ENCODE peak calls at places on chromosome 3, in nine cellular contexts. N, U, Z, B, K, Q, C, D and R are unnamed samples.

GRCh38 chr3:126304704-126305103 is 52.5 kb downstream of the KLF15 start:
- DNase-seq in U (peak; percentile 14), B (no peak), C (no peak), K (no peak), D (no peak), Z (no peak), Q (no peak), N (no peak), R (no peak)

GRCh38 chr3:110814170-110815007 is 257.2 kb upstream of the NECTIN3 start:
- DNase-seq in C (no peak), Q (peak; percentile 0), Z (peak; percentile 17), N (peak; percentile 70), D (no peak), B (peak; percentile 66), U (peak; percentile 96), K (no peak), R (no peak)

GRCh38 chr3:55860040-55860439 is 372.9 kb upstream of the WNT5A start:
- DNase-seq in U (peak; percentile 6), K (no peak), C (no peak), N (no peak), B (no peak), D (no peak), Q (no peak), Z (no peak), R (no peak)

GRCh38 chr3:70889162-70890045 is 577.0 kb upstream of the MDFIC2 start:
- DNase-seq in N (no peak), U (no peak), C (no peak), Q (no peak), B (peak; percentile 30), K (no peak), Z (no peak), D (no peak), R (no peak)

GRCh38 chr3:7602297-7602696 is 741.4 kb downstream of the GRM7 start:
- DNase-seq in B (no peak), U (no peak), C (no peak), K (no peak), N (no peak), D (no peak), Z (no peak), Q (no peak), R (no peak)

GRCh38 chr3:3286014-3286413 is 106.5 kb upstream of the CRBN start:
- DNase-seq in C (no peak), K (no peak), D (no peak), N (no peak), B (no peak), U (no peak), Q (no peak), Z (no peak), R (no peak)

GRCh38 chr3:9808345-9809037 is 1.6 kb upstream of the TTLL3 start:
- DNase-seq in K (no peak), D (no peak), Z (peak; percentile 70), U (no peak), N (peak; percentile 27), Q (no peak), B (peak; percentile 23), C (no peak), R (no peak)

GRCh38 chr3:16140116-16140893 is 34.2 kb upstream of the GALNT15 start:
- DNase-seq in Q (no peak), N (peak; percentile 98), U (peak; percentile 97), Z (no peak), B (peak; percentile 98), K (no peak), C (no peak), D (no peak), R (no peak)

GRCh38 chr3:159860727-159861126 is 127.9 kb upstream of the IL12A start:
- DNase-seq in C (no peak), Q (no peak), N (no peak), Z (no peak), U (no peak), D (no peak), B (no peak), K (no peak), R (no peak)

GRCh38 chr3:30729512-30729911 is 123.1 kb downstream of the TGFBR2 start:
- DNase-seq in B (peak; percentile 35), N (no peak), K (no peak), D (no peak), Z (no peak), C (no peak), U (no peak), Q (no peak), R (no peak)

GRCh38 chr3:172378439-172378838 is 69.8 kb downstream of the GHSR start:
- DNase-seq in D (no peak), Z (no peak), U (no peak), B (no peak), C (no peak), N (no peak), K (no peak), Q (no peak), R (no peak)

GRCh38 chr3:138479355-138479964 is 45.0 kb downstream of the ESYT3 start:
- DNase-seq in Q (no peak), N (peak; percentile 46), B (peak; percentile 64), Z (peak; percentile 44), C (no peak), D (no peak), U (peak; percentile 12), K (no peak), R (no peak)

GRCh38 chr3:171142985-171143384 is 116.5 kb upstream of the SLC2A2 start:
- DNase-seq in B (peak; percentile 60), K (no peak), U (peak; percentile 76), Q (no peak), C (peak; percentile 36), N (peak; percentile 43), Z (no peak), D (no peak), R (no peak)

GRCh38 chr3:185534511-185534910 is 17.9 kb downstream of the LIPH start:
- DNase-seq in Z (no peak), K (no peak), Q (no peak), U (peak; percentile 57), B (peak; percentile 50), D (no peak), C (no peak), N (peak; percentile 73), R (no peak)

GRCh38 chr3:31565288-31565687 is 32.6 kb downstream of the STT3B start:
- DNase-seq in B (peak; percentile 77), N (peak; percentile 71), Q (no peak), C (no peak), Z (no peak), K (no peak), D (no peak), U (peak; percentile 50), R (no peak)

GRCh38 chr3:72004749-72005292 is 219.9 kb upstream of the PROK2 start:
- DNase-seq in Q (no peak), C (no peak), D (no peak), N (peak; percentile 83), K (no peak), U (peak; percentile 58), B (peak; percentile 41), Z (no peak), R (no peak)

DNA sequence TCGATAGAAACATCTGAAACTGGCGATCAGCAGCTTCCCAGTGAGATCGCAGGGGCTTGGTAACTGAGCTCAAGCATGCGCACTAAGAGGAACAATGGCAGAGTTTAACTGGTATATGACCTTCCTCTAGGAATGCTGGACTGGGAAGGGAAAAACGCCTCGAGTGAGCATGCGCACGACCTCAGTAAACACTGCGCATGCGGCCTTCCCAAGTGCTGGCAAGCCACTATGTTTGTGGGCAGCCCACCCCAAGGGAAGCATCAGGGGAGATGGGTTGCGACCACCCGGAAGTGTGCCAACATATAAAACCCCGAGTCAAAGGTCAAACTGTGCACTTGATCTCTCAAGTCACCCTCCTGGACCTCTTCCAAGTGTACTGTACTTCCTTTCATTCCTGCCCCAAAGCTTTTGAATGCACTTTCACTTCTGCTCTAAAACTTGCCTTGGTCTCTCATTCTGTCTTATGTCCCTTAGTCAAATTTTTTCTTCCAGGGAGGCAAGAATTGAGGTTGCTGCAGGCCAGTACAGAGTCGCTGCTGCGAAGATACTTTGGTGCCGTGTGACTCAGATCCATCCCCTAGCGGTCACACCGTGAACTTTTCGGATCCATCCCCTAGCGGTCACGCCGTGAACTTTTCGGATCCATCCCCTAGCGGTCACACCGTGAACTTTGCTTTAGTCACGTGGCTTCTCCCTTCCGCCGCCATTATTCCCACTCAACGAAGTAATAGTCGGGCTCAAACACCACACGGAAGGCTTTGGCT is 243.3 kb downstream of the FAM43A start:
- DNase-seq in C (peak; percentile 29), Q (no peak), D (no peak), U (no peak), K (no peak), N (peak; percentile 46), Z (peak; percentile 7), B (no peak), R (peak; percentile 72)
- TF ChIP-seq CTCF in C (no peak), Q (peak; percentile 97), D (peak; percentile 36), U (peak; percentile 28), K (peak; percentile 39), N (peak; percentile 93), Z (no peak), B (peak; percentile 67), R (no peak)

GRCh38 chr3:106862067-106862466 is 515.2 kb upstream of the CCDC54 start:
- DNase-seq in D (no peak), Q (no peak), B (peak; percentile 80), N (peak; percentile 85), C (no peak), U (peak; percentile 62), K (no peak), Z (no peak), R (no peak)
- TF ChIP-seq CTCF in D (peak; percentile 41), Q (no peak), B (peak; percentile 52), N (peak; percentile 55), C (no peak), U (peak; percentile 55), K (peak; percentile 25), Z (no peak), R (no peak)

GRCh38 chr3:45055411-45056143 is 29.5 kb downstream of the CLEC3B start:
- DNase-seq in C (no peak), B (peak; percentile 56), U (peak; percentile 89), D (no peak), K (no peak), N (peak; percentile 75), Q (no peak), Z (peak; percentile 49), R (no peak)
- TF ChIP-seq CTCF in C (no peak), B (no peak), U (no peak), D (peak; percentile 15), K (no peak), N (no peak), Q (peak; percentile 40), Z (peak; percentile 6), R (no peak)

DNA sequence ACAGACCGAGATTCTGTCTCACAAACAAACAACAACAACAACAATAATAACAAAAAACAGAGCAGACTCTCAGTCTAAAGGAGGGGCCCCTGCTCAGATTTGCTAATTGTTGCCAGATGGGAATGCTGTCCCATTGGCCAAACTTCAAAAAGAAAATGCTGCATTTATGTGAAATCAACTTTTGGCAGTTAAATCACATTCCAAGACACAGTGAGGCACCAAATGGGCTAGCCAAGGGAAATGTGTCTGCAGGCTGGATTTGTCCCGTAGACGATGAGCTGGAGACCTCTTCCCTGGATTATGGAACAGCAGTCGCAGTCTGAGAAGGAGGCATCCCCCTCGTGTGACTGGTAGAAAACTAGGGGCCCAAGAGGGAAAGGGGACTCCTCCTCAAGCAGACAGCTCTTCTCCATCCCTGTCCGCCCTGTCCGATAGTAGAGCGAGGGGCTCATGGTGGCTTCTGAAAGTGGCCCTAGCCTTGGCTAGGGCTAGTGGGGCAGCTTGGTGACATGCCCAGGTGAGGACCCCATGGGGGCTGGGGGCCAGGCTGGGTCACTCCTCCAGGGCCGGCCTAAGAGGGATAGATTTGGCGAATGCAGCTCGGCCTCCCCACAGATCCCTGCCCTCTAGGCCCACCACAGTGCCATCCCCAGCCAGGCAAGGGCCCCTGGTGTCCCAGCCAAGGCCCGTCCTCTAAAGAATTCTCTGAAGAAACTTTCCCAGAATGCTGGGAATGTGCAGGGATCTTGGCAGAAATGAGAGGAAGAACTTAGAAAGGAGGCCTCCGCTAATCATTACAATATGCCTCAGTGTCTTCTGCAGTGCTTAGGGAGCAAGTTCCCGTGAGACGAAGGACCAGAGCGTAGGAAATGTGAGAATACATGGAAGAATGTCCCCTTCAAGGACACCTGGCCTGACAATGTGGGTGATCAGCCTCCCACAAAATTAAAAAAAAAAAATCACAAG is 2.0 kb downstream of the SLC22A14 start:
- DNase-seq in N (peak; percentile 85), B (peak; percentile 77), U (peak; percentile 48), Q (no peak), K (no peak), D (no peak), Z (no peak), C (no peak), R (peak; percentile 52)
- TF ChIP-seq CTCF in N (no peak), B (no peak), U (no peak), Q (no peak), K (no peak), D (no peak), Z (no peak), C (no peak), R (no peak)